ENCODE peak calls at places on chromosomes 7 and 10, in ten cellular contexts. One of them, this sample, is unnamed.

GRCh38 chr7:90250601-90251303 is 5.8 kb downstream of the CFAP69 start:
- DNase-seq in astrocyte of the spinal cord: peak; percentile 10
- DNase-seq in transverse colon: no peak
- DNase-seq in mucosa of descending colon: no peak
- DNase-seq in GM10248: no peak
- DNase-seq in AG09319: peak; percentile 60
- DNase-seq in endothelial cell: no peak
- DNase-seq in RWPE1: no peak
- DNase-seq in fibroblast of lung: peak; percentile 60
- DNase-seq in cardiac muscle cell: peak; percentile 90
- DNase-seq in this sample: no peak

GRCh38 chr7:150951521-150951920 is 26.6 kb downstream of the KCNH2 start:
- DNase-seq in astrocyte of the spinal cord: no peak
- DNase-seq in transverse colon: no peak
- DNase-seq in mucosa of descending colon: peak; percentile 5
- DNase-seq in GM10248: no peak
- DNase-seq in AG09319: no peak
- DNase-seq in endothelial cell: no peak
- DNase-seq in RWPE1: no peak
- DNase-seq in fibroblast of lung: no peak
- DNase-seq in cardiac muscle cell: no peak
- DNase-seq in this sample: no peak

GRCh38 chr7:22666732-22667131 is 60.3 kb upstream of the IL6 start:
- DNase-seq in astrocyte of the spinal cord: peak; percentile 59
- DNase-seq in transverse colon: no peak
- DNase-seq in mucosa of descending colon: no peak
- DNase-seq in GM10248: no peak
- DNase-seq in AG09319: no peak
- DNase-seq in endothelial cell: no peak
- DNase-seq in RWPE1: peak; percentile 45
- DNase-seq in fibroblast of lung: peak; percentile 38
- DNase-seq in cardiac muscle cell: peak; percentile 60
- DNase-seq in this sample: no peak

GRCh38 chr7:17274551-17275245 is 23.8 kb upstream of the AHR start:
- DNase-seq in astrocyte of the spinal cord: peak; percentile 87
- DNase-seq in transverse colon: no peak
- DNase-seq in mucosa of descending colon: no peak
- DNase-seq in GM10248: no peak
- DNase-seq in AG09319: no peak
- DNase-seq in endothelial cell: no peak
- DNase-seq in RWPE1: peak; percentile 4
- DNase-seq in fibroblast of lung: peak; percentile 35
- DNase-seq in cardiac muscle cell: peak; percentile 78
- DNase-seq in this sample: no peak

GRCh38 chr7:157278791-157279678 is 57.8 kb upstream of the DNAJB6 start:
- DNase-seq in astrocyte of the spinal cord: no peak
- DNase-seq in transverse colon: peak; percentile 80
- DNase-seq in mucosa of descending colon: peak; percentile 87
- DNase-seq in GM10248: peak; percentile 69
- DNase-seq in AG09319: no peak
- DNase-seq in endothelial cell: no peak
- DNase-seq in RWPE1: no peak
- DNase-seq in fibroblast of lung: no peak
- DNase-seq in cardiac muscle cell: peak; percentile 65
- DNase-seq in this sample: peak; percentile 77

GRCh38 chr7:13953368-13953767 is 36.1 kb downstream of the ETV1 start:
- DNase-seq in astrocyte of the spinal cord: no peak
- DNase-seq in transverse colon: no peak
- DNase-seq in mucosa of descending colon: no peak
- DNase-seq in GM10248: no peak
- DNase-seq in AG09319: no peak
- DNase-seq in endothelial cell: no peak
- DNase-seq in RWPE1: no peak
- DNase-seq in fibroblast of lung: no peak
- DNase-seq in cardiac muscle cell: no peak
- DNase-seq in this sample: no peak

GRCh38 chr10:2777946-2778345 is 289.4 kb upstream of the PFKP start:
- DNase-seq in astrocyte of the spinal cord: no peak
- DNase-seq in transverse colon: no peak
- DNase-seq in mucosa of descending colon: no peak
- DNase-seq in GM10248: no peak
- DNase-seq in AG09319: no peak
- DNase-seq in endothelial cell: no peak
- DNase-seq in RWPE1: no peak
- DNase-seq in fibroblast of lung: no peak
- DNase-seq in cardiac muscle cell: no peak
- DNase-seq in this sample: no peak

GRCh38 chr7:34128762-34129161 is 223.4 kb downstream of the BMPER start:
- DNase-seq in astrocyte of the spinal cord: peak; percentile 64
- DNase-seq in transverse colon: no peak
- DNase-seq in mucosa of descending colon: no peak
- DNase-seq in GM10248: no peak
- DNase-seq in AG09319: no peak
- DNase-seq in endothelial cell: no peak
- DNase-seq in RWPE1: peak; percentile 5
- DNase-seq in fibroblast of lung: no peak
- DNase-seq in cardiac muscle cell: peak; percentile 78
- DNase-seq in this sample: no peak

GRCh38 chr7:75866497-75867389 is 12.1 kb upstream of the RHBDD2 start:
- DNase-seq in astrocyte of the spinal cord: peak; percentile 52
- DNase-seq in transverse colon: peak; percentile 54
- DNase-seq in mucosa of descending colon: peak; percentile 52
- DNase-seq in GM10248: peak; percentile 84
- DNase-seq in AG09319: peak; percentile 25
- DNase-seq in endothelial cell: peak; percentile 53
- DNase-seq in RWPE1: peak; percentile 63
- DNase-seq in fibroblast of lung: peak; percentile 77
- DNase-seq in cardiac muscle cell: peak; percentile 81
- DNase-seq in this sample: peak; percentile 87

GRCh38 chr7:7122701-7123281 is 59.6 kb upstream of the C1GALT1 start:
- DNase-seq in astrocyte of the spinal cord: peak; percentile 84
- DNase-seq in transverse colon: no peak
- DNase-seq in mucosa of descending colon: no peak
- DNase-seq in GM10248: no peak
- DNase-seq in AG09319: peak; percentile 67
- DNase-seq in endothelial cell: no peak
- DNase-seq in RWPE1: peak; percentile 38
- DNase-seq in fibroblast of lung: peak; percentile 94
- DNase-seq in cardiac muscle cell: peak; percentile 88
- DNase-seq in this sample: no peak

GRCh38 chr7:119895320-119895719 is 377.7 kb upstream of the KCND2 start:
- DNase-seq in astrocyte of the spinal cord: no peak
- DNase-seq in transverse colon: no peak
- DNase-seq in mucosa of descending colon: no peak
- DNase-seq in GM10248: no peak
- DNase-seq in AG09319: no peak
- DNase-seq in endothelial cell: no peak
- DNase-seq in RWPE1: no peak
- DNase-seq in fibroblast of lung: no peak
- DNase-seq in cardiac muscle cell: no peak
- DNase-seq in this sample: no peak

DNA sequence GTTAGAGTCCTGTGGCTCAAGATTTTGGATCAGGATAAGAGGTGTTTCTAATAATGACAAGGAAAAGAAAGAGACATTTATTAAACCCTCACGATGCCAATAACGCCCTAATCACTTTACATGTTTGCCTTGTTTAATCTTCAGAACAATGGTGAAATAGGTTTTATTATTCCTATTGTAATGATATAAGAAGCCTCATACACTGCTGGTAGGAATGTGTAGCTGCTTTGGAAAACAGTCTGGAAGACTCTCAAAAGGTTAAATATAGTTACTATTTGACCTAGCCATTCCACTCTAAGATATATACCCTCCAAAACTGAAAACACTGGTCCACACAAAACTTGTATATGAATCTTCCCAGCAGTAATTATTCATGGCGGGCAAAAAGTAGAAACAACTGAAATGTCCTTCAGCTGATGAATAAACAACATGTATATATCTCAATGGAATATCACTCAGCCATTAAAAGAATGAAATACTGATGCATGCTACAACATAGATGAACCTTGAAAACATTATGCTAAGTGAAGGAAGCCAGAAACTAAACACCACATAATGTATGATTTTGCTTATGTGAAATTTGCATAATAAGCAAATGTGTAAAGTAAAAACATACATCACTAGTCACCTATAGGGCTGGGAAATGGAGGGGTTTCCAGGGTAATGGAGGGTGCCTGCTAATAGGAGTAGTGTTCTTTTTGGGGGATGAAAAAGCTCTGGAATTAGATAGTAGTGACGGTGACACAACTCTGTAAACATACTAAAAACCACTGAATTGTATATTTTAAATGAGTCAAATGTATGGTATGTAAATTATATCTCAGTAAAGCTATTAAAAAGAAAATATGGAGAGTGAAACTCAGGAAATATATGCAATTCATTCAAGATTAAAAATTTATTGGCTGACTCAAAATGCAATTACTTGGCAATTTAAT is 76.9 kb upstream of the ANK3 start:
- DNase-seq in astrocyte of the spinal cord: no peak
- DNase-seq in transverse colon: no peak
- DNase-seq in mucosa of descending colon: no peak
- DNase-seq in GM10248: no peak
- DNase-seq in AG09319: no peak
- DNase-seq in endothelial cell: no peak
- DNase-seq in RWPE1: no peak
- DNase-seq in fibroblast of lung: peak; percentile 57
- DNase-seq in cardiac muscle cell: no peak
- DNase-seq in this sample: no peak
- TF ChIP-seq CTCF in astrocyte of the spinal cord: no peak
- TF ChIP-seq CTCF in transverse colon: no peak
- TF ChIP-seq CTCF in mucosa of descending colon: no peak
- TF ChIP-seq CTCF in GM10248: no peak
- TF ChIP-seq CTCF in AG09319: no peak
- TF ChIP-seq CTCF in endothelial cell: no peak
- TF ChIP-seq CTCF in RWPE1: no peak
- TF ChIP-seq CTCF in fibroblast of lung: peak; percentile 18
- TF ChIP-seq CTCF in cardiac muscle cell: no peak
- TF ChIP-seq CTCF in this sample: no peak

DNA sequence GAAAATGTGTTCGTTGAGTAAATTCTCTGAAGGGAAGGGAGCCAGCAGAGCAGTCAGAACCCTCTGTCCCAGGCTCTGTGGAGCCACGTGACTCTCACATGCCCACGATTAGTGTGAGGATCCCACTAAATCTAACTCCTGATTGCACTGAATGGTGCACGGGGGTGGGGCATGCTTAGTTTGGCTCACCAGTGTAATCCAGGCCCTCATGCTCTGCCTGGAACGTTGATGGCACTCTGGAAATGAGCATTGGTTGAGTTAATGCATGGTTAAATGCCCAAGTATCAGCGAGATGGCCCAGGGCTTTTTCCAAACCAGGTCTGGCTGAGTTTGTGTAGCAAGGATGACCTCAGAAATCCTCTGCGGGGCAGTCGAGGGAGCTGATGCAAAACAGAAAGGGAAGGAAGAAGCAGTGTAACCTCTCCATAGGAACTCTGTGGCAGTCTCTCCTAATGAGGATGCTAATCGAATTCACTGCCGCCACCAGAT is 98.3 kb downstream of the C10orf105 start:
- DNase-seq in astrocyte of the spinal cord: no peak
- DNase-seq in transverse colon: no peak
- DNase-seq in mucosa of descending colon: no peak
- DNase-seq in GM10248: no peak
- DNase-seq in AG09319: no peak
- DNase-seq in endothelial cell: no peak
- DNase-seq in RWPE1: no peak
- DNase-seq in fibroblast of lung: peak; percentile 61
- DNase-seq in cardiac muscle cell: no peak
- DNase-seq in this sample: no peak
- TF ChIP-seq CTCF in astrocyte of the spinal cord: no peak
- TF ChIP-seq CTCF in transverse colon: no peak
- TF ChIP-seq CTCF in mucosa of descending colon: no peak
- TF ChIP-seq CTCF in GM10248: no peak
- TF ChIP-seq CTCF in AG09319: no peak
- TF ChIP-seq CTCF in endothelial cell: no peak
- TF ChIP-seq CTCF in RWPE1: no peak
- TF ChIP-seq CTCF in fibroblast of lung: no peak
- TF ChIP-seq CTCF in cardiac muscle cell: no peak
- TF ChIP-seq CTCF in this sample: no peak

GRCh38 chr7:79652619-79653018 is 199.2 kb upstream of the MAGI2 start:
- DNase-seq in astrocyte of the spinal cord: no peak
- DNase-seq in transverse colon: no peak
- DNase-seq in mucosa of descending colon: no peak
- DNase-seq in GM10248: no peak
- DNase-seq in AG09319: no peak
- DNase-seq in endothelial cell: no peak
- DNase-seq in RWPE1: no peak
- DNase-seq in fibroblast of lung: no peak
- DNase-seq in cardiac muscle cell: peak; percentile 50
- DNase-seq in this sample: no peak

GRCh38 chr7:79647711-79648110 is 194.2 kb upstream of the MAGI2 start:
- DNase-seq in astrocyte of the spinal cord: no peak
- DNase-seq in transverse colon: no peak
- DNase-seq in mucosa of descending colon: no peak
- DNase-seq in GM10248: no peak
- DNase-seq in AG09319: no peak
- DNase-seq in endothelial cell: no peak
- DNase-seq in RWPE1: no peak
- DNase-seq in fibroblast of lung: no peak
- DNase-seq in cardiac muscle cell: no peak
- DNase-seq in this sample: no peak

GRCh38 chr7:79658304-79658703 is 204.8 kb upstream of the MAGI2 start:
- DNase-seq in astrocyte of the spinal cord: no peak
- DNase-seq in transverse colon: no peak
- DNase-seq in mucosa of descending colon: no peak
- DNase-seq in GM10248: no peak
- DNase-seq in AG09319: no peak
- DNase-seq in endothelial cell: no peak
- DNase-seq in RWPE1: no peak
- DNase-seq in fibroblast of lung: no peak
- DNase-seq in cardiac muscle cell: no peak
- DNase-seq in this sample: no peak

GRCh38 chr7:79653136-79653631 is 199.7 kb upstream of the MAGI2 start:
- DNase-seq in astrocyte of the spinal cord: no peak
- DNase-seq in transverse colon: no peak
- DNase-seq in mucosa of descending colon: no peak
- DNase-seq in GM10248: no peak
- DNase-seq in AG09319: no peak
- DNase-seq in endothelial cell: no peak
- DNase-seq in RWPE1: no peak
- DNase-seq in fibroblast of lung: no peak
- DNase-seq in cardiac muscle cell: no peak
- DNase-seq in this sample: no peak
- TF ChIP-seq CTCF in astrocyte of the spinal cord: no peak
- TF ChIP-seq CTCF in transverse colon: no peak
- TF ChIP-seq CTCF in mucosa of descending colon: no peak
- TF ChIP-seq CTCF in GM10248: no peak
- TF ChIP-seq CTCF in AG09319: no peak
- TF ChIP-seq CTCF in endothelial cell: no peak
- TF ChIP-seq CTCF in RWPE1: no peak
- TF ChIP-seq CTCF in fibroblast of lung: no peak
- TF ChIP-seq CTCF in cardiac muscle cell: no peak
- TF ChIP-seq CTCF in this sample: no peak

DNA sequence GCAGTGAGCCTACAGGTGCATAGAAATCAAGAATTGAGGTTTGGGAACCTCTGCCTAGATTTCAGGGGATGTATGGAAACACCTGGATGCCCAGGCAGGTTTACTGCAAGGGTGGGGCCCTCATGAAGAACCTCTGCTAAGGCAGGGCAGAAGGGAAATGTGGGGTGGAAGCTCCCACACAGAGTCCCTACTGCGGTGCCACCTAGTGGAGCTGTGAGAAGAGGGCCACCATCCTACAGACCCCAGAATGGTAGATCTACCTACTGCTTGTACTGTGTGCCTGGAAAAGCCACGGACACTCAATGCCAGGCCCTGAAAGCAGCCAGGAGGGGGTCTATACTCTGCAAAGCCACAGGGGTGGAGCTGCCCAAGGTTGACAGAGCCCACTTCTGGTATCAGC is 533.5 kb downstream of the GPAM start:
- DNase-seq in astrocyte of the spinal cord: no peak
- DNase-seq in transverse colon: no peak
- DNase-seq in mucosa of descending colon: no peak
- DNase-seq in GM10248: no peak
- DNase-seq in AG09319: no peak
- DNase-seq in endothelial cell: no peak
- DNase-seq in RWPE1: no peak
- DNase-seq in fibroblast of lung: no peak
- DNase-seq in cardiac muscle cell: no peak
- DNase-seq in this sample: no peak
- TF ChIP-seq CTCF in astrocyte of the spinal cord: no peak
- TF ChIP-seq CTCF in transverse colon: no peak
- TF ChIP-seq CTCF in mucosa of descending colon: no peak
- TF ChIP-seq CTCF in GM10248: no peak
- TF ChIP-seq CTCF in AG09319: no peak
- TF ChIP-seq CTCF in endothelial cell: no peak
- TF ChIP-seq CTCF in RWPE1: no peak
- TF ChIP-seq CTCF in fibroblast of lung: no peak
- TF ChIP-seq CTCF in cardiac muscle cell: no peak
- TF ChIP-seq CTCF in this sample: no peak